ENCODE peak calls at places on chromosomes 3 and 15, in five cellular contexts. T is fibroblast of mammary gland, M is astrocyte of the cerebellum, S is dorsolateral prefrontal cortex, F is stomach. G is an unnamed sample.

GRCh38 chr3:134885877-134886621 is 91.0 kb downstream of the EPHB1 start:
- DNase-seq in T (peak; percentile 57), M (no peak), S (no peak), F (no peak), G (no peak)

GRCh38 chr3:155211266-155211665 is 82.2 kb downstream of the STRIT1 start:
- DNase-seq in T (peak; percentile 68), M (no peak), S (no peak), F (no peak), G (no peak)

GRCh38 chr3:160941885-160942494 is 163.2 kb downstream of the B3GALNT1 start:
- DNase-seq in T (peak; percentile 76), M (peak; percentile 74), S (peak; percentile 64), F (peak; percentile 78), G (peak; percentile 83)

GRCh38 chr15:45401665-45402161 is 23.4 kb upstream of the GATM start:
- DNase-seq in T (no peak), M (no peak), S (no peak), F (no peak), G (no peak)

GRCh38 chr3:111676177-111677021 is 81.3 kb upstream of the ZBED2 start:
- DNase-seq in T (peak; percentile 12), M (peak; percentile 76), S (no peak), F (peak; percentile 51), G (peak; percentile 29)

GRCh38 chr3:143751643-143752178 is 96.6 kb downstream of the SLC9A9 start:
- DNase-seq in T (no peak), M (no peak), S (no peak), F (no peak), G (no peak)

GRCh38 chr15:55990516-55990915 is 2.9 kb downstream of the NEDD4 start:
- DNase-seq in T (no peak), M (no peak), S (no peak), F (no peak), G (no peak)

GRCh38 chr3:73681198-73681597 is 56.5 kb upstream of the PDZRN3 start:
- DNase-seq in T (no peak), M (no peak), S (no peak), F (no peak), G (no peak)

GRCh38 chr15:99566157-99566900 is 545 bp downstream of the MEF2A start:
- DNase-seq in T (no peak), M (no peak), S (peak; percentile 10), F (no peak), G (no peak)

GRCh38 chr3:162770556-162770955 is 1273.9 kb downstream of the OTOL1 start:
- DNase-seq in T (peak; percentile 35), M (no peak), S (no peak), F (no peak), G (peak; percentile 65)

GRCh38 chr15:60568301-60568742 is 89.4 kb upstream of the ICE2 start:
- DNase-seq in T (no peak), M (no peak), S (no peak), F (no peak), G (no peak)

GRCh38 chr3:194671511-194671899 is 486 bp downstream of the LSG1 start:
- DNase-seq in T (peak; percentile 55), M (no peak), S (no peak), F (no peak), G (peak; percentile 64)

GRCh38 chr3:67916353-67916752 is 261.9 kb upstream of the SUCLG2 start:
- DNase-seq in T (no peak), M (no peak), S (no peak), F (no peak), G (no peak)

GRCh38 chr15:49815937-49816336 is 195.1 kb downstream of the DTWD1 start:
- DNase-seq in T (peak; percentile 90), M (peak; percentile 93), S (peak; percentile 3), F (no peak), G (peak; percentile 72)

GRCh38 chr15:48975713-48976419 is 12.1 kb upstream of the SHC4 start:
- DNase-seq in T (peak; percentile 72), M (peak; percentile 37), S (peak; percentile 85), F (peak; percentile 75), G (peak; percentile 81)

GRCh38 chr3:12516873-12517272 is 28.4 kb downstream of the MKRN2OS start:
- DNase-seq in T (no peak), M (no peak), S (no peak), F (no peak), G (no peak)

GRCh38 chr3:58998476-58999117 is 51.2 kb downstream of the CFAP20DC start:
- DNase-seq in T (peak; percentile 98), M (peak; percentile 32), S (no peak), F (no peak), G (peak; percentile 98)

GRCh38 chr15:75640483-75641175 is 605 bp upstream of the IMP3 start:
- DNase-seq in T (peak; percentile 65), M (no peak), S (no peak), F (no peak), G (peak; percentile 53)

GRCh38 chr3:194773666-194774455 is 88.2 kb downstream of the FAM43A start:
- DNase-seq in T (peak; percentile 72), M (no peak), S (no peak), F (no peak), G (no peak)

GRCh38 chr3:142876417-142876816 is 12.5 kb downstream of the PCOLCE2 start:
- DNase-seq in T (no peak), M (no peak), S (no peak), F (no peak), G (no peak)

GRCh38 chr3:133136114-133137041 is 98.2 kb downstream of the TMEM108 start:
- DNase-seq in T (peak; percentile 9), M (no peak), S (no peak), F (no peak), G (no peak)

GRCh38 chr3:139574026-139574947 is 34.7 kb upstream of the RBP1 start:
- DNase-seq in T (peak; percentile 8), M (no peak), S (no peak), F (peak; percentile 38), G (no peak)

GRCh38 chr3:45214061-45214680 is 11.9 kb downstream of the TMEM158 start:
- DNase-seq in T (no peak), M (no peak), S (no peak), F (no peak), G (no peak)

GRCh38 chr3:164023480-164023879 is 1054.8 kb downstream of the SI start:
- DNase-seq in T (no peak), M (no peak), S (no peak), F (no peak), G (no peak)

DNA sequence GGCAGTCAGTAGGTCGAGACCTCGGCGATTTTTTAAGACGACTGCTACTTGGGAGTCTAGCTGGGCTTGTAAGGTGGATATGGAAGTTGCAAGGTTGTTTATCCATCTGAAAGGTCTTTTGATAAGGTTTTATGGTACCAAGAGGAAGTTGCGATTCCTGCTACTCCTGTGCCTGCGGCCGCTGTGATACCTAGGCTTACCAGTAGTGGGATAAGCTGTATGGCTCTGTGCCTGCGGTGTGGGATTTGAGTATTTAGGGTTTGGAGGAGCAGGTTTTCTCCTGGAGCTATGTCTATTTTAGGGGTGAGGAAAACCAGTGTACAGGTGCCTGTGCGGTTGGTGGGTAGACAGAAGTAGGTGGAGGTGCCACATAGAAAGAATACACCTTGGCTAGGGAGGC is 1059.8 kb downstream of the SI start:
- DNase-seq in T (no peak), M (no peak), S (no peak), F (no peak), G (no peak)
- TF ChIP-seq CTCF in T (no peak), M (no peak), S (no peak), F (no peak), G (no peak)

GRCh38 chr3:179015551-179016020 is 56.0 kb downstream of the ZMAT3 start:
- DNase-seq in T (peak; percentile 83), M (peak; percentile 78), S (no peak), F (peak; percentile 28), G (peak; percentile 91)

GRCh38 chr3:179021119-179021903 is 50.3 kb downstream of the ZMAT3 start:
- DNase-seq in T (no peak), M (no peak), S (no peak), F (no peak), G (peak; percentile 19)

GRCh38 chr3:179018808-179019207 is 52.8 kb downstream of the ZMAT3 start:
- DNase-seq in T (no peak), M (no peak), S (no peak), F (no peak), G (no peak)

GRCh38 chr3:179020112-179020511 is 51.5 kb downstream of the ZMAT3 start:
- DNase-seq in T (no peak), M (no peak), S (no peak), F (no peak), G (peak; percentile 52)

DNA sequence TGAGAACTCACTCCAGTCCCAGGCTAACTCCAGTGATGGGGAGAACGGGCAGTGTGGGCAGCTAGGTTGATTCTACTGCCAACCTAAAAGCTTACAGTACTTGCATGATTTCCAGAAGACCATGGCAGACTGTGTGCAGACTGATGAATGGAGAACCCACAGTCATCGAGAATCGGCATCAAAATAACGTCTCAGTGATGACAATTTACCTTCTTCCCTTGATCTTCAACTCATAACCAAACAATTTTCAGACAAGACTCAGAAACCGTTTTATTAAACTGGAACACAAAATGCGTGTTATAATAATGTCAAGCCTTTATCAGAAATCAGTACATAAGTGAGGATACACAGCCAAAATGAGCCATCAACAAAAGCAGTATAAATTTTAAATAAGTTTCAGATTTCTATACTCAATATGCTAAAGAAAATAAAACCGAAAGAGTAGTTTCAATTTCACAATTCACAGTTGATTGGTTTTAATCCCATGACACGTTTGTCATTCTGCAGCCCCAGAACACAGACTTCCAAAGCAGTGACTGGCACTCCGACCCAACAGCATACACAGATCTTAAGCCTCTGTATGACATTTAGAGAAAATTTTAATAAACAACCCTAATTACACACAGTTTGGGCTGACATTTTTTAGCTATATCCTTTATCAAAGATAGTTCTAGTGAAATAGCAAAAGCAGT is 54.5 kb downstream of the ZMAT3 start:
- DNase-seq in T (no peak), M (no peak), S (no peak), F (no peak), G (no peak)
- H3K4me3 ChIP-seq in T (no peak overlapping the region), M (no peak overlapping the region), S (no peak overlapping the region), F (no peak overlapping the region), G (no peak overlapping the region)

DNA sequence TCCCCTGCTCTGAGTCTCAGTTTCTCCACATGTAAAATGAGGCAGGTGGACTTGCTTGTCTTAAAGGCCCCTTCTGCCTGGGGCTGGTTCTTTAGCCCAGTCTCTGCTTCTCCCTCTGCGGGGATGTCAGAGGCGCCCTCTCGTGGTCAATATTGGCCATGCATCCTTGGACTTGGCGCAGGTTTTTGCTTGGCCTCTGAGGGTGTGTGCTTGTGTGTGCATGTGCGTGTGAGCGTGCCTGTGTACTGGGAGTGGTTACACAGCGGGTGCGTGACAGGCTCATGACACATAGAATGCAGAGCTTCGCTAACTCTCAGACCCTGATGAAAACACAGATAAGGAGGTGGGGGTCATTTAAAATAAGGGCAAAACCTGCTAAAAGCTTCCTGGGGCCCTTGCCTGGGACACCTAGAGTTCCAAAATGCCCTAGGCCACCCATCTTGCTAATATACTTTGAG is 160.9 kb downstream of the SMAD6 start:
- DNase-seq in T (peak; percentile 82), M (peak; percentile 55), S (peak; percentile 38), F (peak; percentile 88), G (peak; percentile 89)
- TF ChIP-seq CTCF in T (peak; percentile 96), M (peak; percentile 96), S (peak; percentile 79), F (peak; percentile 93), G (peak; percentile 97)

GRCh38 chr3:28982906-28983305 is 298.0 kb upstream of the RBMS3 start:
- DNase-seq in T (no peak), M (no peak), S (no peak), F (no peak), G (no peak)

GRCh38 chr3:28980131-28980530 is 300.7 kb upstream of the RBMS3 start:
- DNase-seq in T (no peak), M (no peak), S (no peak), F (no peak), G (no peak)

GRCh38 chr3:28980631-28981030 is 300.2 kb upstream of the RBMS3 start:
- DNase-seq in T (no peak), M (no peak), S (no peak), F (no peak), G (no peak)

GRCh38 chr3:28973621-28974020 is 307.2 kb upstream of the RBMS3 start:
- DNase-seq in T (no peak), M (peak; percentile 24), S (no peak), F (no peak), G (peak; percentile 49)

GRCh38 chr3:28978092-28978491 is 302.8 kb upstream of the RBMS3 start:
- DNase-seq in T (no peak), M (no peak), S (no peak), F (no peak), G (no peak)
- H3K4me3 ChIP-seq in T (no peak overlapping the region), M (no peak overlapping the region), S (no peak overlapping the region), F (no peak overlapping the region), G (no peak overlapping the region)